ENCODE peak calls at places on chromosomes 7 and 10, in nine cellular contexts. D is PC-3, F is HCT116, K is neural progenitor cell, T is OCI-LY7, O is GM23248, J is GM23338, S is SK-N-SH, Z is hepatocyte. A is an unnamed sample.

GRCh38 chr7:150405584-150406310 is 26.6 kb downstream of the ZNF775 start:
- DNase-seq in S (peak; percentile 85), O (peak; percentile 62), D (no peak), F (no peak), K (peak; percentile 78), Z (peak; percentile 55), J (peak; percentile 78), T (peak; percentile 64), A (peak; percentile 78)

GRCh38 chr10:12643279-12643678 is 293.9 kb downstream of the CAMK1D start:
- DNase-seq in T (no peak), O (no peak), S (no peak), D (no peak), J (peak; percentile 47), Z (no peak), F (no peak), K (no peak), A (no peak)

GRCh38 chr7:103887050-103887449 is 102.4 kb downstream of the RELN start:
- DNase-seq in J (no peak), O (no peak), K (no peak), T (no peak), D (no peak), S (no peak), F (no peak), Z (no peak), A (no peak)

GRCh38 chr7:94100723-94101345 is 96.7 kb upstream of the BET1 start:
- DNase-seq in K (no peak), O (no peak), S (no peak), Z (no peak), J (no peak), F (no peak), D (no peak), T (no peak), A (no peak)

GRCh38 chr7:81929386-81929785 is 159.5 kb upstream of the HGF start:
- DNase-seq in F (no peak), Z (no peak), D (no peak), S (no peak), T (no peak), J (no peak), K (no peak), O (peak; percentile 39), A (no peak)

GRCh38 chr10:132815161-132815857 is 29.4 kb upstream of the NKX6-2 start:
- DNase-seq in O (no peak), T (no peak), D (no peak), F (no peak), J (no peak), Z (no peak), S (no peak), K (no peak), A (no peak)

GRCh38 chr7:132059141-132059540 is 502.7 kb upstream of the PODXL start:
- DNase-seq in F (no peak), J (no peak), D (no peak), Z (no peak), K (no peak), T (no peak), S (no peak), O (no peak), A (peak; percentile 90)

GRCh38 chr10:131946880-131947279 is 34.8 kb downstream of the BNIP3 start:
- DNase-seq in S (no peak), F (no peak), D (peak; percentile 60), T (no peak), O (no peak), K (no peak), Z (no peak), J (no peak), A (no peak)

GRCh38 chr10:102904337-102904736 is 13.8 kb upstream of the CNNM2 start:
- DNase-seq in O (no peak), T (no peak), K (no peak), J (no peak), S (no peak), Z (no peak), D (no peak), F (no peak), A (no peak)

GRCh38 chr7:74449809-74450397 is 3.8 kb upstream of the GTF2IRD1 start:
- DNase-seq in D (peak; percentile 75), Z (peak; percentile 65), T (peak; percentile 76), S (peak; percentile 92), O (peak; percentile 63), F (peak; percentile 48), J (peak; percentile 93), K (peak; percentile 80), A (peak; percentile 58)

GRCh38 chr7:2936301-2936700 is 92.2 kb upstream of the GNA12 start:
- DNase-seq in F (no peak), J (no peak), O (no peak), K (no peak), S (peak; percentile 11), D (no peak), T (no peak), Z (no peak), A (no peak)

GRCh38 chr7:2938514-2939192 is 94.5 kb upstream of the GNA12 start:
- DNase-seq in J (no peak), T (no peak), K (peak; percentile 32), D (no peak), F (no peak), O (no peak), Z (no peak), S (no peak), A (no peak)

GRCh38 chr7:2937701-2938513 is 93.8 kb upstream of the GNA12 start:
- DNase-seq in D (no peak), Z (no peak), S (no peak), J (no peak), O (no peak), T (no peak), K (no peak), F (no peak), A (no peak)

GRCh38 chr7:2934984-2935740 is 91.1 kb upstream of the GNA12 start:
- DNase-seq in Z (no peak), S (peak; percentile 28), J (no peak), O (no peak), T (no peak), D (no peak), K (no peak), F (no peak), A (no peak)

DNA sequence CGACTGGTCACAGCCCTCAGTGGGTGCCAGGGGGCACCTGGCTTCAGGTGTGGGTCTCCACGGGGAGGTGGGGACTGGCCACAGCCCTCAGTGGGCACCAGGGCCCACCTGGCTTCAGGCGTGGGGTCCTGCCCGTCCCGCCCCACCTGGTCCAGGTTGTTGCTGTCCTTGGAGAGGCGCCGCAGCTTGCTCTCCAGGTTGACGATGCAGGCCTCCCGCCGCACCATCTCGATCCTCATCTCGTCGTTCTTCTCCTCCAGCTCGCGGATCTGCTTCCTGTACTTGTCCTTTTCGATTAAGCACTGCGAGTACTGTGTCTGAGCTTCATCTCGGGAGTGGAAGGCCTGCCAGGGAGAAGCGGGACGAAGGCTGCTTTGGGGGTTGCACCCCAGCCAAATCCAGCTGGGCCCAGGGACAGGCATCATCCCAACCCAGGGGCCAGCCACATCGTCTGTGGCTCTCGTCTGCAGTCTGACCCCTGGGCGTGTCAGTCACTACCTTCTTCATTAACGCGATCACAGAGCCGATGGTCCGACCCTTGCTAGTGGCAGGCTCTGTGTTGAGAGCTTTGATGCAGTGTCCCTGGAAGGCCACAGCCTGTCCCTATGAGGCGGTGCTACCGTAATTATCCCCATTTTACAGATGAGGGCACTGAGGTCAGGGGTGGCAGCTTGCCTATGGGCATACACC is 92.9 kb upstream of the GNA12 start:
- DNase-seq in S (no peak), F (no peak), K (no peak), D (no peak), T (no peak), Z (no peak), O (no peak), J (no peak), A (no peak)
- TF ChIP-seq EZH2phosphoT487 in S (no peak), F (no peak), K (no peak), D (no peak), T (no peak), Z (no peak), O (no peak), J (no peak), A (no peak)

GRCh38 chr10:6217621-6218020 is 14.9 kb downstream of the PFKFB3 start:
- DNase-seq in J (no peak), S (no peak), T (no peak), F (no peak), K (no peak), O (no peak), Z (no peak), D (no peak), A (no peak)
- H3K36me3 ChIP-seq in J (peaks cover 35% of the 10 kb centered on the region), S (peaks cover 71% of the 10 kb centered on the region), T (peaks cover 99% of the 10 kb centered on the region), F (peaks cover 25% of the 10 kb centered on the region), K (peaks cover 11% of the 10 kb centered on the region), O (peaks cover 44% of the 10 kb centered on the region), Z (no peaks in the 10 kb centered on the region), D (no peaks in the 10 kb centered on the region), A (no peaks in the 10 kb centered on the region)

DNA sequence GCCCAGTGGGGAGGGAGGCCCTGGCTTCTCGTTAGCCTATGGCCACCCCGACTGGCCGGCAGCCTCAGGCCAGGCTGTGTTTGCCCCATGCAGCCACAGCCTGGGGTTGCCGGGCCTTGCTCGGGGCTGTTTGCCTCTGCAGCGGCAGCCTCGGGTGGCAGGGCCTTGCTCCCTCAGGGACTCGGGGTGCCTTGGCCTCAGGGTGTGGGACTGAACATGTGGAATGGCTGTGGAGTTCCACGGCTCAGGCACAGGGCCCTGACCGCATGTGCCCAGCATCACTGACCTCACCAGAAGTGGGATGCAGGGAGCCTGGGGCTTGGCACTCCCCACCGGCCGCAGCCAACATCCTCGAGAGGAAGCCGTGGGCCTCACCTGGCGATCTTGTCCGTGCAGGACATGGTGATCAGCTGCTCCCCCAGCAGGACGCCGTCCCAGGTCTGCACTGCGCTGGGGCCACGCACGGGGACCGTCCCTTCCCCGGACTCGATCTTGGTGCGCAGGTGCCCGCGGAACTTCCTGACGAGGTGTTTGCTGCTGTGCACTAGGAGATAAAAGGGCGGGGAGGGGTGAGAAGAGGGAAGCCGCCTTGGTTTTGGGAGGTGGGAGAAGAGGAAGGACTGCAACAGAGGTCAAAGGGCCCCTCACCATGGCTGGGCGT is 160.5 kb downstream of the WDR37 start:
- DNase-seq in D (no peak), S (no peak), O (no peak), Z (no peak), K (no peak), T (no peak), F (no peak), J (no peak), A (no peak)
- TF ChIP-seq EZH2phosphoT487 in D (no peak), S (no peak), O (no peak), Z (no peak), K (no peak), T (no peak), F (no peak), J (no peak), A (no peak)

GRCh38 chr10:97376413-97376812 is 24.7 kb downstream of the RRP12 start:
- DNase-seq in T (no peak), S (no peak), K (no peak), Z (no peak), F (no peak), D (no peak), J (no peak), O (no peak), A (no peak)

GRCh38 chr10:97372233-97372875 is 28.8 kb downstream of the RRP12 start:
- DNase-seq in T (no peak), J (no peak), S (no peak), K (no peak), Z (no peak), F (no peak), O (no peak), D (no peak), A (no peak)

GRCh38 chr10:97378933-97379921 is 21.9 kb downstream of the RRP12 start:
- DNase-seq in Z (peak; percentile 2), J (no peak), F (no peak), S (no peak), T (no peak), K (no peak), O (no peak), D (no peak), A (no peak)

GRCh38 chr10:97371696-97372095 is 29.4 kb downstream of the RRP12 start:
- DNase-seq in O (no peak), Z (no peak), K (no peak), F (no peak), D (no peak), T (no peak), S (no peak), J (no peak), A (no peak)

GRCh38 chr10:97373456-97373855 is 27.7 kb downstream of the RRP12 start:
- DNase-seq in J (no peak), F (no peak), O (no peak), S (no peak), T (no peak), Z (no peak), K (no peak), D (no peak), A (no peak)
- H3K36me3 ChIP-seq in J (peaks cover 25% of the 10 kb centered on the region), F (peaks cover 59% of the 10 kb centered on the region), O (no peaks in the 10 kb centered on the region), S (peaks cover 62% of the 10 kb centered on the region), T (peaks cover 84% of the 10 kb centered on the region), Z (no peaks in the 10 kb centered on the region), K (no peaks in the 10 kb centered on the region), D (no peaks in the 10 kb centered on the region), A (no peaks in the 10 kb centered on the region)

A was measured in MM.1S.